ENCODE peak calls at places on chromosomes 13 and 19, in eight cellular contexts. X, T, S, C, G, U, P and F are unnamed samples.

GRCh38 chr13:31859546-31859945 is 120.2 kb downstream of the RXFP2 start:
- DNase-seq in X (no peak), T (no peak), S (no peak), C (no peak), G (peak), U (no peak), P (no peak), F (no peak)

GRCh38 chr13:112776354-112776753 is 86.5 kb downstream of the ATP11A start:
- DNase-seq in X (no peak), T (no peak), S (no peak), C (no peak), G (no peak), U (no peak), P (no peak), F (no peak)

GRCh38 chr19:11233073-11233472 is 6.3 kb upstream of the ANGPTL8 start:
- DNase-seq in X (no peak), T (no peak), S (no peak), C (no peak), G (no peak), U (no peak), P (no peak), F (no peak)

GRCh38 chr19:15107056-15108010 is at the start of gene SYDE1:
- DNase-seq in X (peak), T (no peak), S (peak), C (peak), G (peak), U (no peak), P (peak), F (no peak)

GRCh38 chr13:43446126-43446525 is 340.6 kb downstream of the ENOX1 start:
- DNase-seq in X (no peak), T (no peak), S (no peak), C (no peak), G (peak), U (no peak), P (peak), F (no peak)

GRCh38 chr19:19276851-19277250 is 3.8 kb upstream of the TM6SF2 start:
- DNase-seq in X (no peak), T (no peak), S (no peak), C (no peak), G (no peak), U (no peak), P (no peak), F (no peak)

GRCh38 chr13:64725492-64725891 is 2504.6 kb downstream of the PCDH9 start:
- DNase-seq in X (no peak), T (no peak), S (no peak), C (no peak), G (no peak), U (no peak), P (no peak), F (no peak)

GRCh38 chr19:3725640-3726310 is 17.6 kb downstream of the TJP3 start:
- DNase-seq in X (no peak), T (no peak), S (no peak), C (peak), G (no peak), U (no peak), P (peak), F (no peak)

GRCh38 chr13:76610819-76611415 is 275.3 kb downstream of the KCTD12 start:
- DNase-seq in X (no peak), T (no peak), S (no peak), C (no peak), G (no peak), U (no peak), P (no peak), F (no peak)

GRCh38 chr13:26759907-26760834 is at the start of gene GPR12:
- DNase-seq in X (no peak), T (no peak), S (no peak), C (no peak), G (peak), U (no peak), P (no peak), F (no peak)

GRCh38 chr13:102707465-102707864 is 12.6 kb upstream of the METTL21C start:
- DNase-seq in X (peak), T (no peak), S (no peak), C (no peak), G (peak), U (no peak), P (peak), F (no peak)

GRCh38 chr13:46478641-46479040 is 74.3 kb upstream of the LRCH1 start:
- DNase-seq in X (no peak), T (no peak), S (no peak), C (no peak), G (peak), U (no peak), P (peak), F (no peak)

GRCh38 chr19:56751078-56751489 is 79.5 kb upstream of the ZNF835 start:
- DNase-seq in X (no peak), T (peak), S (no peak), C (no peak), G (no peak), U (no peak), P (no peak), F (peak)

GRCh38 chr13:93967286-93967685 is 512.2 kb downstream of the DCT start:
- DNase-seq in X (no peak), T (no peak), S (no peak), C (no peak), G (no peak), U (no peak), P (no peak), F (no peak)

GRCh38 chr13:98563071-98563470 is 13.8 kb downstream of the STK24 start:
- DNase-seq in X (no peak), T (no peak), S (no peak), C (no peak), G (peak), U (no peak), P (peak), F (no peak)

GRCh38 chr19:43726736-43727592 is 11.1 kb downstream of the IRGC start:
- DNase-seq in X (no peak), T (no peak), S (peak), C (no peak), G (peak), U (no peak), P (no peak), F (no peak)

GRCh38 chr19:49488863-49489537 is 1.6 kb downstream of the RPL13A start:
- DNase-seq in X (no peak), T (no peak), S (no peak), C (no peak), G (peak), U (no peak), P (no peak), F (no peak)

GRCh38 chr13:46492946-46493345 is 60.0 kb upstream of the LRCH1 start:
- DNase-seq in X (peak), T (no peak), S (peak), C (no peak), G (peak), U (no peak), P (peak), F (no peak)

GRCh38 chr19:6925801-6926751 is 38.7 kb downstream of the ADGRE1 start:
- DNase-seq in X (no peak), T (no peak), S (no peak), C (no peak), G (peak), U (no peak), P (no peak), F (no peak)

GRCh38 chr13:110274687-110275086 is 32.3 kb downstream of the COL4A1 start:
- DNase-seq in X (no peak), T (no peak), S (no peak), C (peak), G (peak), U (no peak), P (peak), F (no peak)

GRCh38 chr19:871446-872265 is 12.2 kb downstream of the CFD start:
- DNase-seq in X (no peak), T (no peak), S (no peak), C (no peak), G (no peak), U (no peak), P (no peak), F (no peak)

GRCh38 chr19:13012690-13013608 is 17.7 kb downstream of the NFIX start:
- DNase-seq in X (no peak), T (no peak), S (no peak), C (no peak), G (peak), U (no peak), P (peak), F (no peak)

GRCh38 chr13:75480691-75481175 is 1.2 kb downstream of the TBC1D4 start:
- DNase-seq in X (no peak), T (peak), S (peak), C (peak), G (peak), U (no peak), P (peak), F (peak)

GRCh38 chr19:566403-566802 is 6.0 kb upstream of the BSG start:
- DNase-seq in X (no peak), T (no peak), S (no peak), C (no peak), G (peak), U (no peak), P (peak), F (no peak)

GRCh38 chr19:47778089-47778953 is at the start of gene SELENOW:
- DNase-seq in X (peak), T (peak), S (peak), C (peak), G (peak), U (peak), P (peak), F (peak)